ENCODE peak calls at places on chromosomes 3 and 15, in five cellular contexts. U, S, B, T and N are unnamed samples.

GRCh38 chr3:67947808-67948508 is 293.5 kb upstream of the SUCLG2 start:
- DNase-seq in U (peak), S (no peak), B (peak), T (no peak), N (peak)

GRCh38 chr15:96657096-96657495 is 326.6 kb downstream of the NR2F2 start:
- DNase-seq in U (peak), S (no peak), B (no peak), T (no peak), N (no peak)

GRCh38 chr3:39849992-39850706 is 40.7 kb downstream of the MYRIP start:
- DNase-seq in U (no peak), S (no peak), B (no peak), T (no peak), N (peak)

GRCh38 chr3:50303038-50303815 is at the start of gene HYAL1:
- DNase-seq in U (peak), S (no peak), B (no peak), T (peak), N (no peak)

GRCh38 chr3:192514754-192515660 is 212.3 kb downstream of the FGF12 start:
- DNase-seq in U (peak), S (no peak), B (no peak), T (no peak), N (no peak)

GRCh38 chr3:189486556-189486955 is 144.6 kb upstream of the TP63 start:
- DNase-seq in U (no peak), S (no peak), B (no peak), T (no peak), N (no peak)

GRCh38 chr3:62372621-62373041 is 719 bp downstream of the FEZF2 start:
- DNase-seq in U (peak), S (no peak), B (no peak), T (no peak), N (no peak)

GRCh38 chr15:25787381-25787780 is 75.7 kb downstream of the ATP10A start:
- DNase-seq in U (no peak), S (no peak), B (no peak), T (no peak), N (no peak)

GRCh38 chr3:113441051-113441770 is at the start of gene CFAP44:
- DNase-seq in U (peak), S (peak), B (no peak), T (peak), N (no peak)

GRCh38 chr3:32968367-32969087 is 17.1 kb downstream of the CCR4 start:
- DNase-seq in U (no peak), S (no peak), B (no peak), T (no peak), N (no peak)

GRCh38 chr3:45486926-45487325 is 98.5 kb downstream of the LARS2 start:
- DNase-seq in U (no peak), S (peak), B (no peak), T (no peak), N (no peak)

GRCh38 chr15:60083318-60083717 is 79.2 kb downstream of the FOXB1 start:
- DNase-seq in U (no peak), S (no peak), B (no peak), T (no peak), N (no peak)

GRCh38 chr15:98823012-98823458 is 174.7 kb downstream of the IGF1R start:
- DNase-seq in U (peak), S (peak), B (no peak), T (peak), N (peak)

GRCh38 chr3:94561094-94561493 is 498.2 kb downstream of the NSUN3 start:
- DNase-seq in U (no peak), S (no peak), B (no peak), T (no peak), N (no peak)

GRCh38 chr3:88000853-88001252 is 58.0 kb downstream of the CGGBP1 start:
- DNase-seq in U (peak), S (no peak), B (peak), T (peak), N (no peak)

GRCh38 chr3:36926292-36926897 is 18.5 kb downstream of the TRANK1 start:
- DNase-seq in U (no peak), S (no peak), B (no peak), T (no peak), N (no peak)

GRCh38 chr3:63656791-63657190 is 4.3 kb downstream of the SNTN start:
- DNase-seq in U (no peak), S (peak), B (no peak), T (peak), N (no peak)

GRCh38 chr3:134594236-134594825 is 56.5 kb downstream of the KY start:
- DNase-seq in U (no peak), S (no peak), B (no peak), T (peak), N (no peak)

GRCh38 chr3:47016934-47017435 is 37.5 kb downstream of the NBEAL2 start:
- DNase-seq in U (no peak), S (peak), B (peak), T (peak), N (peak)

GRCh38 chr3:194333212-194333980 is 17.7 kb downstream of the CPN2 start:
- DNase-seq in U (peak), S (peak), B (peak), T (peak), N (peak)

GRCh38 chr3:71859128-71859519 is 74.2 kb upstream of the PROK2 start:
- DNase-seq in U (no peak), S (peak), B (peak), T (peak), N (peak)

GRCh38 chr15:76160426-76161152 is 100.8 kb downstream of the TMEM266 start:
- DNase-seq in U (peak), S (no peak), B (no peak), T (no peak), N (no peak)
- H3K4me3 ChIP-seq in U (no peak), S (no peak), B (no peak), T (no peak), N (no peak)

GRCh38 chr15:30904812-30905211 is 1.1 kb downstream of the FAN1 start:
- DNase-seq in U (no peak), S (no peak), B (peak), T (no peak), N (no peak)
- H3K4me3 ChIP-seq in U (no peak), S (peak), B (peak), T (no peak), N (peak)

DNA sequence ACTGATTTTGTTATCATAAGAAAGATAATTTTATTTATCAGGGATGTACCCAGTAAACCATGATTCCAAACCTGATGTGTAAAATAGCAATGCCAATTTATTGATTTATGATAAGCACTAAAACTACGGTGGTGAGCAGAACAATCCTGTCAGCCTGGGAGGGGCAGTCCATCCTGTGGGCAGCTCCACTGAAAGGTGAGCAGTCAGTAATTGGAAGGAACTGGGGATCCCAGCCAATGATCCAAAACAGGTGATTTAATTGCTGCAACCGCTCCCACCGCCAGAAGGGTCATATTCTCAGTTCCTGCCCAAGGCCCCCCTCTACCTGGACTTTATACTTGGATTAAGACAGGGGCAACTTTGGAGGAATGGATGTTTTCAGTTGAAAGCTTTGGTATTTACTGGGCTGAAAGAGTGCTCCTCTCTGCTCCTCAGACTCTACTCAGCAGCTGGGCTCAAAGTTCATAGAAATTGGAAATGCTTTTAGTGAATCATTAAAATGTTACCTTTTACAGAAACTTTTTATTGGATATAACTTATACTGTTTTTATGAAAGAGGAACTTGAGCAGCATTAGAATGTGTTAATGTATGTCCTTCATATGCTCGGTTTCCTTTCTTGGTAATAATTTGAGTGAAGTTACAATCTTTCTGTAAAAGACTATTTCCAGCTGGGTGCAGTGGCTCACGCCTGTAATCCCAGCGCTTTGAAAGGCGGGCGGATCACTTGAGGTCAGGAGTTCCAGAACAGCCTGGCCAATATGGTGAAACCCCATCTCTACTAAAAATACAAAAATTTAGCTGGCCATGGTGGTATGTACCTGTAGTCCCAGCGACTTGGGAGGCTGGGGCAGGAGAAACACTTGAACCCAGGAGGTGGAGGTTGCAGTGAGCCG is 198.6 kb upstream of the IL12A start:
- DNase-seq in U (no peak), S (no peak), B (no peak), T (no peak), N (no peak)
- H3K4me3 ChIP-seq in U (no peak), S (no peak), B (no peak), T (no peak), N (no peak)

GRCh38 chr3:27633224-27633545 is 88.9 kb downstream of the EOMES start:
- DNase-seq in U (no peak), S (no peak), B (no peak), T (peak), N (no peak)
- H3K4me3 ChIP-seq in U (no peak), S (no peak), B (no peak), T (peak), N (no peak)